ENCODE peak calls at places on chromosomes 13 and 19, in four cellular contexts. N is retinal pigment epithelial cell, Z is GM06990, Y is lung. B is an unnamed sample.

GRCh38 chr13:82654851-82655517 is 1227.3 kb downstream of the SLITRK1 start:
- DNase-seq in N (no peak), Z (no peak), Y (peak; percentile 57), B (no peak)

GRCh38 chr13:22086593-22086992 is 415.7 kb downstream of the FGF9 start:
- DNase-seq in N (no peak), Z (no peak), Y (no peak), B (no peak)

GRCh38 chr13:25169951-25170553 is 2.0 kb downstream of the AMER2 start:
- DNase-seq in N (no peak), Z (no peak), Y (no peak), B (no peak)

GRCh38 chr19:32339988-32340874 is 5.2 kb upstream of the ZNF507 start:
- DNase-seq in N (no peak), Z (no peak), Y (peak; percentile 63), B (peak; percentile 55)

GRCh38 chr19:40646564-40647254 is 43.7 kb downstream of the NUMBL start:
- DNase-seq in N (no peak), Z (no peak), Y (no peak), B (no peak)

GRCh38 chr13:102402292-102402691 is 444 bp upstream of the FGF14 start:
- DNase-seq in N (peak; percentile 25), Z (no peak), Y (no peak), B (no peak)

GRCh38 chr13:22926176-22927007 is 254.4 kb upstream of the SGCG start:
- DNase-seq in N (no peak), Z (peak; percentile 22), Y (peak; percentile 79), B (no peak)

GRCh38 chr13:80224468-80224867 is 116.5 kb downstream of the SPRY2 start:
- DNase-seq in N (no peak), Z (no peak), Y (no peak), B (no peak)

GRCh38 chr19:48490980-48491792 is 20.4 kb downstream of the LMTK3 start:
- DNase-seq in N (no peak), Z (peak; percentile 72), Y (no peak), B (peak; percentile 64)

GRCh38 chr13:110405597-110406450 is 98.7 kb downstream of the COL4A2 start:
- DNase-seq in N (no peak), Z (no peak), Y (no peak), B (no peak)

GRCh38 chr19:13864513-13865242 is 12.3 kb upstream of the NANOS3 start:
- DNase-seq in N (no peak), Z (no peak), Y (no peak), B (peak; percentile 68)

DNA sequence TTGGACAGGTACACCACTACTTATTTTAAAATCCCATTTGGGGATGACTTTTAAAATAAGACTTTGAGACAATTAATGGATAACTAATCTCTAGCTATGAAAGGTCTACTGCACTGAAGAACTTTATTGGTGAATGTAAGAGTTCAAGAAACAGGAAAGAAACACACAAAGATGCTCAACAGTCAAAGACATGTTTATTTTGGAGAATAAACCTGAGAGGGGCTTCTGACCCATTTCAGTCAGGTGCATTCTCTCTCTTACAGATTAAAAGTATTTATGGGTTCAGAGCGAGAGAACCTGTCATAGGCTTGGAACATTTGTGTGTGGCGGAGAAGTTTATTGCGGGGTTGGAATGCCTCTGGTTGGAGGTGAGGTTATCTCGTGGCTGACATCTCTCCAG is 94.3 kb upstream of the USP29 start:
- DNase-seq in N (no peak), Z (no peak), Y (no peak), B (no peak)
- TF ChIP-seq CTCF in N (no peak), Z (no peak), Y (no peak), B (no peak)

DNA sequence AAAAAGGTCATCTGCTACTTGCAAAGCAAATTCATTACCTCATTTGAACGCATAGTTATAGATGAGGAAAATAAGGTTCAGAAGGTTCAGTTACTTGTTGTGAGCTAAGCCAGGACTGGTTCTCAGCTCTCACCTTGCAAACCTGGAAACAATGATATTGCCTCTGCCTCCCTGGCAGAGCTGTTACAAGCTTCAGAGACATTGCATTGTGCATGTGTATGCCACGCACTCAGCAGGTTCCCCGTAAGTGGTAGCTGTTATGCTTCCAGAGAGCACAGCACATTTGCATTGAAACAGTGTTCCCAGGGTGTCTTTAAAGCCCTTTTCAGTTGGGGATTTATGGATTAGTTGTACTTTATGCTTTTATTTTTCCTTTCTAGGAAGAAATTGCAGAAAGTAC is 80.6 kb downstream of the DGKH start:
- DNase-seq in N (no peak), Z (no peak), Y (no peak), B (no peak)
- TF ChIP-seq CTCF in N (no peak), Z (no peak), Y (no peak), B (no peak)

GRCh38 chr13:113949546-113949945 is 24.3 kb downstream of the C13orf46 start:
- DNase-seq in N (no peak), Z (no peak), Y (no peak), B (no peak)

GRCh38 chr13:113950451-113951245 is 23.2 kb downstream of the C13orf46 start:
- DNase-seq in N (no peak), Z (no peak), Y (no peak), B (no peak)

GRCh38 chr13:113952151-113952982 is 21.5 kb downstream of the C13orf46 start:
- DNase-seq in N (no peak), Z (no peak), Y (no peak), B (no peak)

GRCh38 chr13:113952983-113953520 is 20.8 kb downstream of the C13orf46 start:
- DNase-seq in N (no peak), Z (no peak), Y (no peak), B (no peak)

GRCh38 chr13:113951246-113951999 is 22.5 kb downstream of the C13orf46 start:
- DNase-seq in N (no peak), Z (peak; percentile 74), Y (peak; percentile 88), B (peak; percentile 75)
- TF ChIP-seq CTCF in N (peak; percentile 82), Z (peak; percentile 86), Y (peak; percentile 72), B (peak; percentile 70)

GRCh38 chr13:63448654-63449053 is 2033.0 kb upstream of the PCDH20 start:
- DNase-seq in N (no peak), Z (no peak), Y (no peak), B (no peak)
- TF ChIP-seq CTCF in N (no peak), Z (no peak), Y (no peak), B (no peak)

GRCh38 chr13:43797154-43797553 is 10.4 kb upstream of the ENOX1 start:
- DNase-seq in N (no peak), Z (no peak), Y (no peak), B (no peak)

GRCh38 chr13:43800828-43801227 is 14.1 kb upstream of the ENOX1 start:
- DNase-seq in N (no peak), Z (no peak), Y (no peak), B (no peak)

GRCh38 chr13:43802511-43802910 is 15.7 kb upstream of the ENOX1 start:
- DNase-seq in N (no peak), Z (no peak), Y (no peak), B (no peak)

GRCh38 chr13:43799191-43799590 is 12.4 kb upstream of the ENOX1 start:
- DNase-seq in N (no peak), Z (no peak), Y (no peak), B (no peak)

GRCh38 chr13:43797869-43798268 is 11.1 kb upstream of the ENOX1 start:
- DNase-seq in N (no peak), Z (no peak), Y (no peak), B (no peak)
- TF ChIP-seq CTCF in N (no peak), Z (no peak), Y (no peak), B (no peak)

GRCh38 chr19:42857544-42857867 is 22.0 kb downstream of the PSG1 start:
- DNase-seq in N (no peak), Z (no peak), Y (no peak), B (no peak)
- TF ChIP-seq CTCF in N (no peak), Z (no peak), Y (no peak), B (no peak)

GRCh38 chr19:2758601-2759313 is 18.9 kb upstream of the SLC39A3 start:
- DNase-seq in N (no peak), Z (no peak), Y (no peak), B (no peak)
- TF ChIP-seq CTCF in N (no peak), Z (no peak), Y (no peak), B (no peak)

DNA sequence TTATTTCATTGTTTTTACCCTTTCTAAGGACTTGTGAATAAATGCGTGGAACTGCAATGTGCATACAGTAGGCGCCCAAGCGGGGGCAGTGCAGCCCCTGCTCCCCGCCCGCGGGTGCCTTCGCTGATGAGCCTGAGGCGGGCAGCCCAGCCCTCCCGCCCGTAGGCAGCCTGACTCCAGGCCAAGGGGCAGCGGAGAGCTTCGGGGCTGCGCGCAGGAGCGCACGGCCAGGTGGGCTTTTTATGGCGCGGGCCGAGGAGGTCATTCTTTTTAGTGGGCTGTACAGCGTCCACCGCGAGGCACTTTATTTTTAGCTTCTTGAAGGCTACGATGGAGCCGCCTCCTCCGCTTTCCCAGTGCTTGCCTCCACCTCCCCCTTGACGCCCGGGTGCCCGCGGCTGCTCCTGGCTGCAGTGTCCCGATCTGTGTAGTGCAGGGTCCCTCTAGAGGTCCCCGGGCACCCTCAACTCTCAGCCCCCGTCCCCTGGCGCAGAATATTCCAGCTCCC is 60.5 kb downstream of the CCNE1 start:
- DNase-seq in N (no peak), Z (no peak), Y (no peak), B (peak; percentile 36)
- TF ChIP-seq CTCF in N (peak; percentile 25), Z (peak; percentile 39), Y (no peak), B (no peak)

GRCh38 chr13:63124863-63125262 is 1709.2 kb upstream of the PCDH20 start:
- DNase-seq in N (no peak), Z (no peak), Y (no peak), B (no peak)
- TF ChIP-seq CTCF in N (peak; percentile 21), Z (peak; percentile 23), Y (no peak), B (no peak)

B was measured in B cell.